ENCODE peak calls at places on chromosomes 5 and 9, in eight cellular contexts. One of them, this sample, is unnamed. For H3K4me1, the result is how much of the 10 kb centered on the place peaks cover.

GRCh38 chr5:144594919-144595318 is 424.2 kb downstream of the KCTD16 start:
- DNase-seq in heart left ventricle: no peak
- DNase-seq in CD4-positive, CD25-positive, alpha-beta regulatory T cell: no peak
- DNase-seq in small intestine: no peak
- DNase-seq in cardiac muscle cell: no peak
- DNase-seq in mammary epithelial cell: no peak
- DNase-seq in aorta: no peak
- DNase-seq in thyroid gland: no peak
- DNase-seq in this sample: no peak

GRCh38 chr5:111075520-111075919 is 4.0 kb downstream of the TSLP start:
- DNase-seq in heart left ventricle: no peak
- DNase-seq in CD4-positive, CD25-positive, alpha-beta regulatory T cell: no peak
- DNase-seq in small intestine: no peak
- DNase-seq in cardiac muscle cell: peak
- DNase-seq in mammary epithelial cell: peak
- DNase-seq in aorta: no peak
- DNase-seq in thyroid gland: no peak
- DNase-seq in this sample: no peak

GRCh38 chr5:138438724-138439536 is at the start of gene REEP2:
- DNase-seq in heart left ventricle: no peak
- DNase-seq in CD4-positive, CD25-positive, alpha-beta regulatory T cell: peak
- DNase-seq in small intestine: no peak
- DNase-seq in cardiac muscle cell: peak
- DNase-seq in mammary epithelial cell: peak
- DNase-seq in aorta: peak
- DNase-seq in thyroid gland: peak
- DNase-seq in this sample: no peak

GRCh38 chr5:119220576-119221197 is 135.1 kb upstream of the TNFAIP8 start:
- DNase-seq in heart left ventricle: no peak
- DNase-seq in CD4-positive, CD25-positive, alpha-beta regulatory T cell: no peak
- DNase-seq in small intestine: no peak
- DNase-seq in cardiac muscle cell: no peak
- DNase-seq in mammary epithelial cell: no peak
- DNase-seq in aorta: no peak
- DNase-seq in thyroid gland: no peak
- DNase-seq in this sample: no peak

GRCh38 chr9:117459941-117460340 is 45.1 kb upstream of the ASTN2 start:
- DNase-seq in heart left ventricle: no peak
- DNase-seq in CD4-positive, CD25-positive, alpha-beta regulatory T cell: no peak
- DNase-seq in small intestine: no peak
- DNase-seq in cardiac muscle cell: no peak
- DNase-seq in mammary epithelial cell: no peak
- DNase-seq in aorta: no peak
- DNase-seq in thyroid gland: no peak
- DNase-seq in this sample: no peak

GRCh38 chr5:38831909-38832308 is 13.9 kb upstream of the OSMR start:
- DNase-seq in heart left ventricle: no peak
- DNase-seq in CD4-positive, CD25-positive, alpha-beta regulatory T cell: no peak
- DNase-seq in small intestine: no peak
- DNase-seq in cardiac muscle cell: peak
- DNase-seq in mammary epithelial cell: peak
- DNase-seq in aorta: no peak
- DNase-seq in thyroid gland: peak
- DNase-seq in this sample: no peak

GRCh38 chr5:172573115-172573882 is 67.8 kb upstream of the NEURL1B start:
- DNase-seq in heart left ventricle: peak
- DNase-seq in CD4-positive, CD25-positive, alpha-beta regulatory T cell: no peak
- DNase-seq in small intestine: no peak
- DNase-seq in cardiac muscle cell: no peak
- DNase-seq in mammary epithelial cell: no peak
- DNase-seq in aorta: no peak
- DNase-seq in thyroid gland: no peak
- DNase-seq in this sample: no peak

GRCh38 chr5:169808118-169808581 is 171.1 kb downstream of the DOCK2 start:
- DNase-seq in heart left ventricle: no peak
- DNase-seq in CD4-positive, CD25-positive, alpha-beta regulatory T cell: no peak
- DNase-seq in small intestine: no peak
- DNase-seq in cardiac muscle cell: no peak
- DNase-seq in mammary epithelial cell: no peak
- DNase-seq in aorta: no peak
- DNase-seq in thyroid gland: no peak
- DNase-seq in this sample: no peak

GRCh38 chr5:150670275-150670960 is 9.4 kb downstream of the MYOZ3 start:
- DNase-seq in heart left ventricle: no peak
- DNase-seq in CD4-positive, CD25-positive, alpha-beta regulatory T cell: no peak
- DNase-seq in small intestine: no peak
- DNase-seq in cardiac muscle cell: no peak
- DNase-seq in mammary epithelial cell: no peak
- DNase-seq in aorta: no peak
- DNase-seq in thyroid gland: no peak
- DNase-seq in this sample: no peak

GRCh38 chr5:61416010-61416409 is 84.0 kb downstream of the ZSWIM6 start:
- DNase-seq in heart left ventricle: no peak
- DNase-seq in CD4-positive, CD25-positive, alpha-beta regulatory T cell: no peak
- DNase-seq in small intestine: no peak
- DNase-seq in cardiac muscle cell: peak
- DNase-seq in mammary epithelial cell: peak
- DNase-seq in aorta: no peak
- DNase-seq in thyroid gland: no peak
- DNase-seq in this sample: no peak

GRCh38 chr5:33470544-33470943 is 29.8 kb downstream of the TARS1 start:
- DNase-seq in heart left ventricle: no peak
- DNase-seq in CD4-positive, CD25-positive, alpha-beta regulatory T cell: no peak
- DNase-seq in small intestine: no peak
- DNase-seq in cardiac muscle cell: peak
- DNase-seq in mammary epithelial cell: peak
- DNase-seq in aorta: no peak
- DNase-seq in thyroid gland: no peak
- DNase-seq in this sample: no peak

GRCh38 chr9:126690431-126691051 is 76.8 kb downstream of the LMX1B start:
- DNase-seq in heart left ventricle: peak
- DNase-seq in CD4-positive, CD25-positive, alpha-beta regulatory T cell: peak
- DNase-seq in small intestine: peak
- DNase-seq in cardiac muscle cell: peak
- DNase-seq in mammary epithelial cell: no peak
- DNase-seq in aorta: peak
- DNase-seq in thyroid gland: peak
- DNase-seq in this sample: peak

GRCh38 chr5:57037355-57037754 is 85.4 kb upstream of the MIER3 start:
- DNase-seq in heart left ventricle: no peak
- DNase-seq in CD4-positive, CD25-positive, alpha-beta regulatory T cell: no peak
- DNase-seq in small intestine: no peak
- DNase-seq in cardiac muscle cell: no peak
- DNase-seq in mammary epithelial cell: no peak
- DNase-seq in aorta: no peak
- DNase-seq in thyroid gland: no peak
- DNase-seq in this sample: no peak

GRCh38 chr5:87116821-87117512 is 150.7 kb upstream of the RASA1 start:
- DNase-seq in heart left ventricle: no peak
- DNase-seq in CD4-positive, CD25-positive, alpha-beta regulatory T cell: no peak
- DNase-seq in small intestine: no peak
- DNase-seq in cardiac muscle cell: no peak
- DNase-seq in mammary epithelial cell: peak
- DNase-seq in aorta: no peak
- DNase-seq in thyroid gland: no peak
- DNase-seq in this sample: no peak

GRCh38 chr9:32672478-32672877 is 37.0 kb upstream of the TAF1L start:
- DNase-seq in heart left ventricle: no peak
- DNase-seq in CD4-positive, CD25-positive, alpha-beta regulatory T cell: no peak
- DNase-seq in small intestine: no peak
- DNase-seq in cardiac muscle cell: peak
- DNase-seq in mammary epithelial cell: peak
- DNase-seq in aorta: no peak
- DNase-seq in thyroid gland: no peak
- DNase-seq in this sample: peak

GRCh38 chr9:91714020-91714721 is 235.9 kb downstream of the ROR2 start:
- DNase-seq in heart left ventricle: peak
- DNase-seq in CD4-positive, CD25-positive, alpha-beta regulatory T cell: no peak
- DNase-seq in small intestine: no peak
- DNase-seq in cardiac muscle cell: peak
- DNase-seq in mammary epithelial cell: peak
- DNase-seq in aorta: peak
- DNase-seq in thyroid gland: peak
- DNase-seq in this sample: no peak

GRCh38 chr5:173669483-173669882 is 53.0 kb upstream of the BOD1 start:
- DNase-seq in heart left ventricle: no peak
- DNase-seq in CD4-positive, CD25-positive, alpha-beta regulatory T cell: no peak
- DNase-seq in small intestine: no peak
- DNase-seq in cardiac muscle cell: no peak
- DNase-seq in mammary epithelial cell: no peak
- DNase-seq in aorta: no peak
- DNase-seq in thyroid gland: peak
- DNase-seq in this sample: no peak
- H3K27ac ChIP-seq in heart left ventricle: no peak
- H3K27ac ChIP-seq in CD4-positive, CD25-positive, alpha-beta regulatory T cell: no peak
- H3K27ac ChIP-seq in small intestine: no peak
- H3K27ac ChIP-seq in cardiac muscle cell: no peak
- H3K27ac ChIP-seq in mammary epithelial cell: no peak
- H3K27ac ChIP-seq in aorta: no peak
- H3K27ac ChIP-seq in thyroid gland: peak
- H3K27ac ChIP-seq in this sample: no peak

GRCh38 chr9:124908098-124908497 is 32.8 kb downstream of the GOLGA1 start:
- DNase-seq in heart left ventricle: no peak
- DNase-seq in CD4-positive, CD25-positive, alpha-beta regulatory T cell: no peak
- DNase-seq in small intestine: no peak
- DNase-seq in cardiac muscle cell: no peak
- DNase-seq in mammary epithelial cell: no peak
- DNase-seq in aorta: no peak
- DNase-seq in thyroid gland: no peak
- DNase-seq in this sample: no peak
- H3K4me1 ChIP-seq in heart left ventricle: under half
- H3K4me1 ChIP-seq in CD4-positive, CD25-positive, alpha-beta regulatory T cell: under half
- H3K4me1 ChIP-seq in small intestine: under half
- H3K4me1 ChIP-seq in cardiac muscle cell: under half
- H3K4me1 ChIP-seq in mammary epithelial cell: under half
- H3K4me1 ChIP-seq in aorta: under half
- H3K4me1 ChIP-seq in thyroid gland: under half
- H3K4me1 ChIP-seq in this sample: under half

GRCh38 chr9:108050894-108051293 is 561.3 kb upstream of the KLF4 start:
- DNase-seq in heart left ventricle: no peak
- DNase-seq in CD4-positive, CD25-positive, alpha-beta regulatory T cell: no peak
- DNase-seq in small intestine: peak
- DNase-seq in cardiac muscle cell: no peak
- DNase-seq in mammary epithelial cell: peak
- DNase-seq in aorta: no peak
- DNase-seq in thyroid gland: no peak
- DNase-seq in this sample: no peak
- H3K27ac ChIP-seq in heart left ventricle: no peak
- H3K27ac ChIP-seq in CD4-positive, CD25-positive, alpha-beta regulatory T cell: no peak
- H3K27ac ChIP-seq in small intestine: no peak
- H3K27ac ChIP-seq in cardiac muscle cell: no peak
- H3K27ac ChIP-seq in mammary epithelial cell: peak
- H3K27ac ChIP-seq in aorta: no peak
- H3K27ac ChIP-seq in thyroid gland: no peak
- H3K27ac ChIP-seq in this sample: peak

GRCh38 chr5:171312129-171312819 is 3.2 kb downstream of the TLX3 start:
- DNase-seq in heart left ventricle: no peak
- DNase-seq in CD4-positive, CD25-positive, alpha-beta regulatory T cell: no peak
- DNase-seq in small intestine: no peak
- DNase-seq in cardiac muscle cell: no peak
- DNase-seq in mammary epithelial cell: no peak
- DNase-seq in aorta: no peak
- DNase-seq in thyroid gland: no peak
- DNase-seq in this sample: peak
- H3K4me1 ChIP-seq in heart left ventricle: under half
- H3K4me1 ChIP-seq in CD4-positive, CD25-positive, alpha-beta regulatory T cell: under half
- H3K4me1 ChIP-seq in small intestine: under half
- H3K4me1 ChIP-seq in cardiac muscle cell: under half
- H3K4me1 ChIP-seq in mammary epithelial cell: under half
- H3K4me1 ChIP-seq in aorta: under half
- H3K4me1 ChIP-seq in thyroid gland: half or more
- H3K4me1 ChIP-seq in this sample: under half

GRCh38 chr9:133881671-133882381 is 110.3 kb downstream of the VAV2 start:
- DNase-seq in heart left ventricle: no peak
- DNase-seq in CD4-positive, CD25-positive, alpha-beta regulatory T cell: no peak
- DNase-seq in small intestine: no peak
- DNase-seq in cardiac muscle cell: no peak
- DNase-seq in mammary epithelial cell: peak
- DNase-seq in aorta: no peak
- DNase-seq in thyroid gland: peak
- DNase-seq in this sample: no peak

GRCh38 chr9:133882849-133883248 is 109.3 kb downstream of the VAV2 start:
- DNase-seq in heart left ventricle: no peak
- DNase-seq in CD4-positive, CD25-positive, alpha-beta regulatory T cell: no peak
- DNase-seq in small intestine: no peak
- DNase-seq in cardiac muscle cell: no peak
- DNase-seq in mammary epithelial cell: no peak
- DNase-seq in aorta: no peak
- DNase-seq in thyroid gland: no peak
- DNase-seq in this sample: no peak

GRCh38 chr9:133880136-133880535 is 112.0 kb downstream of the VAV2 start:
- DNase-seq in heart left ventricle: no peak
- DNase-seq in CD4-positive, CD25-positive, alpha-beta regulatory T cell: no peak
- DNase-seq in small intestine: no peak
- DNase-seq in cardiac muscle cell: no peak
- DNase-seq in mammary epithelial cell: no peak
- DNase-seq in aorta: no peak
- DNase-seq in thyroid gland: no peak
- DNase-seq in this sample: no peak

GRCh38 chr9:133883356-133883755 is 108.8 kb downstream of the VAV2 start:
- DNase-seq in heart left ventricle: no peak
- DNase-seq in CD4-positive, CD25-positive, alpha-beta regulatory T cell: no peak
- DNase-seq in small intestine: no peak
- DNase-seq in cardiac muscle cell: no peak
- DNase-seq in mammary epithelial cell: peak
- DNase-seq in aorta: no peak
- DNase-seq in thyroid gland: no peak
- DNase-seq in this sample: no peak

DNA sequence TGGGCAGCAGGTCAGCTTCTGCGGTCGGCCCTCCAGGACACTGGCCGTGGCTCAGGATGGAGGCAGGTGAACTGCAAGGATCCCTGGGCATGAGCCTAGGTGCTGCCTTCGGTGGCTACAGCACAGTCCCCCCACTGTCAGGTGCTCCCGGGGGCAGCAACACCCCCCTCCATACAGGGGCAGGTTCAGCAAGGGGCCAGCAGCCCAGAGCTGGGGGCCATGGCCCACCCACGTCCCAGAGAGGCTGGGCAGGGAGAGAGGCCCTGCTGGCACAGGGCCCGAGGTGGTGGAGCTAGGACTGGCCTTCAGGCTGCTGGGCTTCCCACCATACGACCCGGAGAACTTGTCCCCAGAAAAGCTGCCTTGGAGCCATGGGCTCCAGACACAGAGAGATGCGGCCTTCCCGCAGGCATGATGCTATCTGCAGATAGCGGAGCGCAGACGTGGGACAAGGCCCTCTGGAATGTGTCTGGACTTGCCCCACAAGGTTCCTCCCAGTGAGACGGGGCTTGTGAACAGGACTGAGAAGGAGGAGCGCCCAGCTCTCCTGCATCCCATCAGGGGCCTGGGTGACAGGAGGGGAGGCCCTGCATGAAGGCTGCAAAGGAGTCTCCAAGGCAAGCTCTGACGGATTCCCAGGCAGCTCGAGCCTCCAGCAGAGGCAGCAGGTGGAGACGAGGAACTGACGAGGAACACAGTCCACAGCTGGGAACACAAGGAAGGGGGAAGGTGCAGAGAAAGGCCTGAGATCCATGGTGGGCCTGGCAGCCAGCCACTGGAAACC is 111.1 kb downstream of the VAV2 start:
- DNase-seq in heart left ventricle: no peak
- DNase-seq in CD4-positive, CD25-positive, alpha-beta regulatory T cell: no peak
- DNase-seq in small intestine: no peak
- DNase-seq in cardiac muscle cell: peak
- DNase-seq in mammary epithelial cell: peak
- DNase-seq in aorta: no peak
- DNase-seq in thyroid gland: peak
- DNase-seq in this sample: no peak
- H3K27ac ChIP-seq in heart left ventricle: no peak
- H3K27ac ChIP-seq in CD4-positive, CD25-positive, alpha-beta regulatory T cell: no peak
- H3K27ac ChIP-seq in small intestine: no peak
- H3K27ac ChIP-seq in cardiac muscle cell: peak
- H3K27ac ChIP-seq in mammary epithelial cell: peak
- H3K27ac ChIP-seq in aorta: no peak
- H3K27ac ChIP-seq in thyroid gland: no peak
- H3K27ac ChIP-seq in this sample: peak